ENCODE peak calls at places on chromosomes 1 and 21, in seven cellular contexts. Z is spleen, E is GM12865, S is right atrium auricular region, R is body of pancreas, U is heart left ventricle, X is H7. L is an unnamed sample.

GRCh38 chr1:87718241-87718950 is 389.7 kb downstream of the LMO4 start:
- DNase-seq in Z (no peak), E (no peak), S (no peak), R (no peak), U (no peak), X (no peak), L (no peak)

GRCh38 chr1:169586395-169587255 is at the start of gene F5:
- DNase-seq in Z (peak), E (peak), S (peak), R (peak), U (peak), X (peak), L (peak)

GRCh38 chr1:18575620-18576019 is 55.0 kb upstream of the PAX7 start:
- DNase-seq in Z (no peak), E (peak), S (peak), R (peak), U (no peak), X (peak), L (no peak)

GRCh38 chr1:52678961-52679897 is 18.9 kb downstream of the COA7 start:
- DNase-seq in Z (no peak), E (no peak), S (no peak), R (no peak), U (no peak), X (no peak), L (no peak)

GRCh38 chr1:3052501-3052900 is 16.5 kb upstream of the PRDM16 start:
- DNase-seq in Z (no peak), E (no peak), S (no peak), R (no peak), U (peak), X (peak), L (no peak)

GRCh38 chr1:5509664-5510452 is 482.4 kb downstream of the NPHP4 start:
- DNase-seq in Z (peak), E (peak), S (no peak), R (peak), U (peak), X (peak), L (peak)

GRCh38 chr1:184769241-184769640 is 14.6 kb upstream of the EDEM3 start:
- DNase-seq in Z (no peak), E (no peak), S (no peak), R (no peak), U (no peak), X (no peak), L (no peak)

GRCh38 chr1:86596891-86597290 is 50.0 kb downstream of the CLCA4 start:
- DNase-seq in Z (no peak), E (no peak), S (no peak), R (no peak), U (no peak), X (no peak), L (no peak)

GRCh38 chr1:117572546-117572945 is 33.3 kb upstream of the TENT5C start:
- DNase-seq in Z (peak), E (no peak), S (no peak), R (no peak), U (peak), X (no peak), L (no peak)

GRCh38 chr21:45556645-45557601 is 14.7 kb upstream of the SLC19A1 start:
- DNase-seq in Z (peak), E (no peak), S (no peak), R (peak), U (no peak), X (peak), L (no peak)

GRCh38 chr1:47434051-47434842 is 3.6 kb upstream of the FOXD2 start:
- DNase-seq in Z (no peak), E (no peak), S (peak), R (peak), U (peak), X (peak), L (no peak)

GRCh38 chr1:211259596-211260126 is 495 bp downstream of the RCOR3 start:
- DNase-seq in Z (no peak), E (no peak), S (no peak), R (peak), U (peak), X (peak), L (peak)

GRCh38 chr1:8040586-8040985 is 14.5 kb upstream of the ERRFI1 start:
- DNase-seq in Z (no peak), E (no peak), S (peak), R (peak), U (peak), X (no peak), L (no peak)

GRCh38 chr1:231629132-231629531 is 2.5 kb downstream of the DISC1 start:
- DNase-seq in Z (no peak), E (no peak), S (peak), R (no peak), U (peak), X (no peak), L (no peak)

GRCh38 chr1:8303876-8304275 is 14.0 kb upstream of the SLC45A1 start:
- DNase-seq in Z (no peak), E (no peak), S (no peak), R (no peak), U (no peak), X (no peak), L (no peak)

GRCh38 chr1:113987259-113987658 is 8.0 kb downstream of the OLFML3 start:
- DNase-seq in Z (no peak), E (no peak), S (no peak), R (no peak), U (no peak), X (no peak), L (no peak)

GRCh38 chr1:56626546-56626945 is 18.6 kb upstream of the PRKAA2 start:
- DNase-seq in Z (no peak), E (no peak), S (no peak), R (no peak), U (no peak), X (no peak), L (no peak)

GRCh38 chr1:108049083-108049819 is 84.3 kb upstream of the VAV3 start:
- DNase-seq in Z (peak), E (peak), S (no peak), R (no peak), U (peak), X (no peak), L (peak)

GRCh38 chr1:236568285-236568894 is 35.9 kb downstream of the HEATR1 start:
- DNase-seq in Z (no peak), E (no peak), S (no peak), R (no peak), U (no peak), X (no peak), L (no peak)

GRCh38 chr21:28867401-28867800 is 125.3 kb downstream of the LTN1 start:
- DNase-seq in Z (no peak), E (no peak), S (no peak), R (no peak), U (no peak), X (no peak), L (no peak)

GRCh38 chr1:202069670-202070069 is 53.0 kb upstream of the GPR37L1 start:
- DNase-seq in Z (no peak), E (no peak), S (no peak), R (peak), U (no peak), X (no peak), L (no peak)

GRCh38 chr1:118075116-118075515 is 109.9 kb downstream of the SPAG17 start:
- DNase-seq in Z (no peak), E (no peak), S (no peak), R (no peak), U (no peak), X (no peak), L (no peak)

GRCh38 chr1:202571719-202572339 is 138.4 kb downstream of the SYT2 start:
- DNase-seq in Z (no peak), E (peak), S (no peak), R (no peak), U (no peak), X (no peak), L (peak)

GRCh38 chr21:34351786-34352241 is 12.0 kb upstream of the KCNE2 start:
- DNase-seq in Z (no peak), E (peak), S (no peak), R (peak), U (peak), X (peak), L (peak)

GRCh38 chr1:43082701-43083100 is 89.4 kb downstream of the EBNA1BP2 start:
- DNase-seq in Z (no peak), E (no peak), S (no peak), R (no peak), U (no peak), X (no peak), L (no peak)

GRCh38 chr1:161736332-161736969 is 13.1 kb upstream of the DUSP12 start:
- DNase-seq in Z (no peak), E (peak), S (no peak), R (no peak), U (no peak), X (no peak), L (no peak)

GRCh38 chr1:28966617-28967016 is 52.2 kb downstream of the EPB41 start:
- DNase-seq in Z (no peak), E (no peak), S (no peak), R (no peak), U (no peak), X (no peak), L (no peak)

GRCh38 chr21:37071561-37072238 is 1.2 kb downstream of the PIGP start:
- DNase-seq in Z (no peak), E (peak), S (peak), R (peak), U (peak), X (peak), L (no peak)

GRCh38 chr1:16152521-16153087 is 3.3 kb downstream of the EPHA2 start:
- DNase-seq in Z (no peak), E (no peak), S (no peak), R (no peak), U (peak), X (peak), L (no peak)

GRCh38 chr1:46802081-46802480 is 3.2 kb downstream of the CYP4B1 start:
- DNase-seq in Z (no peak), E (no peak), S (no peak), R (no peak), U (no peak), X (no peak), L (no peak)

GRCh38 chr1:167762061-167762746 is 40.4 kb downstream of the MPZL1 start:
- DNase-seq in Z (no peak), E (no peak), S (no peak), R (no peak), U (no peak), X (no peak), L (peak)

GRCh38 chr21:18954415-18954972 is 550.9 kb upstream of the TMPRSS15 start:
- DNase-seq in Z (no peak), E (no peak), S (no peak), R (no peak), U (no peak), X (no peak), L (no peak)

GRCh38 chr1:197674286-197674685 is 101.0 kb downstream of the DENND1B start:
- DNase-seq in Z (no peak), E (no peak), S (no peak), R (no peak), U (no peak), X (peak), L (no peak)

GRCh38 chr1:201530741-201531521 is 8.0 kb upstream of the NAV1 start:
- DNase-seq in Z (no peak), E (peak), S (peak), R (peak), U (peak), X (peak), L (no peak)

GRCh38 chr1:238457610-238458009 is 566.9 kb upstream of the ZP4 start:
- DNase-seq in Z (no peak), E (no peak), S (no peak), R (no peak), U (no peak), X (no peak), L (no peak)

GRCh38 chr1:63912643-63913042 is 138.8 kb downstream of the ROR1 start:
- DNase-seq in Z (no peak), E (no peak), S (no peak), R (no peak), U (no peak), X (no peak), L (no peak)

GRCh38 chr1:175889044-175889443 is 145.6 kb upstream of the TNR start:
- DNase-seq in Z (no peak), E (no peak), S (no peak), R (no peak), U (no peak), X (no peak), L (no peak)

GRCh38 chr1:156750932-156751723 is at the start of gene HDGF:
- DNase-seq in Z (peak), E (peak), S (no peak), R (peak), U (peak), X (peak), L (no peak)

DNA sequence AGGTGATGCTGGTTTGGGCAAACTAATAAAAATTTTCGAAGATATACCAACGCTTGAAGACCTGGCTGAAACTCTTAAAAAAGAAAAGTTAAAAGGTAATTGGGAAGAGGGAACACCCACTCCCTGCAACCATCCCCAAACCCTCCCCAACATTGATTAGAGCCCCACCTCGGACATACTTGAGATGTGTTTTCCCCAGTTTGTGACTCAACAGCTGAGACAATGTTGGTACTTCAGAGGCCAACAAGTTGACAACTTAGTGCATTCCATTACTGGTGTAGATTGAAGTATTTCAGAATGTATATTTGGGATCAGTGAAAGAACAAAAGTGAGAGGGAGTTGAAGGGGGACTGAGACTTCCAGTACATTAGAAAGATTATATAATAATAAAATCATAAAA is 5.1 kb downstream of the IFI16 start:
- DNase-seq in Z (no peak), E (no peak), S (no peak), R (no peak), U (no peak), X (no peak), L (no peak)
- H3K4me3 ChIP-seq in Z (peak), E (peak), S (no peak), R (no peak), U (no peak), X (no peak), L (no peak)

GRCh38 chr1:61442456-61443013 is 282.4 kb downstream of the TM2D1 start:
- DNase-seq in Z (no peak), E (no peak), S (no peak), R (no peak), U (peak), X (no peak), L (no peak)

GRCh38 chr1:61444277-61444676 is 280.7 kb downstream of the TM2D1 start:
- DNase-seq in Z (no peak), E (no peak), S (no peak), R (no peak), U (no peak), X (no peak), L (no peak)

GRCh38 chr1:61446531-61446991 is 278.4 kb downstream of the TM2D1 start:
- DNase-seq in Z (no peak), E (no peak), S (no peak), R (no peak), U (no peak), X (no peak), L (no peak)

GRCh38 chr1:61445269-61445825 is 279.6 kb downstream of the TM2D1 start:
- DNase-seq in Z (no peak), E (no peak), S (no peak), R (no peak), U (no peak), X (no peak), L (no peak)

DNA sequence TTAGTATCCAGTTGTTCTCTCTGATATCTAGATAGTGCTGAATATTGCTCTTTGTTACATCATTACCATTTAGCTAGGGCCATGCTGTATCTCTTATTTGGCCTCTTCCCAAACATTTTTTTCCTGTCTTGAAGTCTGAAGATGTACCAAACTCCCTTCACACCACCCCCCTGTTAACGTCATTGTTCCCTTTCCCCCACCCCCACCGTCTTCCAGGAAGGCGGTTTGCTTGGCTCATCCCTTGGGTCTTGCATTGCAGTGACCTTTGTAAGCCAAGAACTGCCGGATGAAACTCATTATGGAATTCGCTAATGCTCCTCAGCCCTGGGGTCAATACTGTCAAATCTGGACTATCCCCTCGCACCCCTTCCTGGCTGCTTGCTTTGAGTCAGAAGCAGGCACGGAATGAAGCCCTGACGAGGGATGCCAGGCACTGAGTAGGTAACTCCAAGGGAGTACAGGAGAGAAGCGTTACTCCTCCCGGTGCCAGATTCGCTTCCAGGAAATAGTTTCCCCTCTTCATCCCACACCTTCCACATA is 283.1 kb downstream of the TM2D1 start:
- DNase-seq in Z (no peak), E (no peak), S (peak), R (no peak), U (peak), X (no peak), L (no peak)
- H3K4me3 ChIP-seq in Z (no peak), E (no peak), S (no peak), R (no peak), U (no peak), X (no peak), L (no peak)

GRCh38 chr1:6800728-6801127 is 15.5 kb downstream of the CAMTA1 start:
- DNase-seq in Z (no peak), E (no peak), S (no peak), R (no peak), U (no peak), X (no peak), L (no peak)
- H3K4me3 ChIP-seq in Z (no peak), E (no peak), S (no peak), R (no peak), U (no peak), X (no peak), L (no peak)

GRCh38 chr1:247444571-247444970 is 13.3 kb downstream of the OR2B11 start:
- DNase-seq in Z (no peak), E (no peak), S (no peak), R (no peak), U (no peak), X (no peak), L (no peak)

GRCh38 chr1:247445775-247446364 is 12.0 kb downstream of the OR2B11 start:
- DNase-seq in Z (peak), E (no peak), S (no peak), R (no peak), U (peak), X (no peak), L (no peak)

GRCh38 chr1:247448107-247448778 is 9.7 kb downstream of the OR2B11 start:
- DNase-seq in Z (peak), E (peak), S (no peak), R (peak), U (peak), X (peak), L (no peak)

GRCh38 chr1:247443641-247444040 is 14.3 kb downstream of the OR2B11 start:
- DNase-seq in Z (no peak), E (no peak), S (no peak), R (no peak), U (no peak), X (no peak), L (no peak)

GRCh38 chr1:247447162-247447909 is 10.6 kb downstream of the OR2B11 start:
- DNase-seq in Z (no peak), E (no peak), S (no peak), R (no peak), U (no peak), X (no peak), L (no peak)
- H3K4me3 ChIP-seq in Z (peak), E (no peak), S (no peak), R (no peak), U (peak), X (no peak), L (no peak)

GRCh38 chr1:27633298-27633610 is 1.7 kb downstream of the FGR start:
- DNase-seq in Z (peak), E (no peak), S (no peak), R (no peak), U (no peak), X (no peak), L (no peak)

GRCh38 chr1:27634982-27635362 is at the start of gene FGR:
- DNase-seq in Z (peak), E (no peak), S (no peak), R (no peak), U (peak), X (peak), L (no peak)

GRCh38 chr1:27635410-27636142 is 591 bp upstream of the FGR start:
- DNase-seq in Z (peak), E (no peak), S (no peak), R (no peak), U (no peak), X (no peak), L (no peak)

GRCh38 chr1:27633640-27634165 is 1.3 kb downstream of the FGR start:
- DNase-seq in Z (peak), E (no peak), S (no peak), R (no peak), U (no peak), X (no peak), L (no peak)

DNA sequence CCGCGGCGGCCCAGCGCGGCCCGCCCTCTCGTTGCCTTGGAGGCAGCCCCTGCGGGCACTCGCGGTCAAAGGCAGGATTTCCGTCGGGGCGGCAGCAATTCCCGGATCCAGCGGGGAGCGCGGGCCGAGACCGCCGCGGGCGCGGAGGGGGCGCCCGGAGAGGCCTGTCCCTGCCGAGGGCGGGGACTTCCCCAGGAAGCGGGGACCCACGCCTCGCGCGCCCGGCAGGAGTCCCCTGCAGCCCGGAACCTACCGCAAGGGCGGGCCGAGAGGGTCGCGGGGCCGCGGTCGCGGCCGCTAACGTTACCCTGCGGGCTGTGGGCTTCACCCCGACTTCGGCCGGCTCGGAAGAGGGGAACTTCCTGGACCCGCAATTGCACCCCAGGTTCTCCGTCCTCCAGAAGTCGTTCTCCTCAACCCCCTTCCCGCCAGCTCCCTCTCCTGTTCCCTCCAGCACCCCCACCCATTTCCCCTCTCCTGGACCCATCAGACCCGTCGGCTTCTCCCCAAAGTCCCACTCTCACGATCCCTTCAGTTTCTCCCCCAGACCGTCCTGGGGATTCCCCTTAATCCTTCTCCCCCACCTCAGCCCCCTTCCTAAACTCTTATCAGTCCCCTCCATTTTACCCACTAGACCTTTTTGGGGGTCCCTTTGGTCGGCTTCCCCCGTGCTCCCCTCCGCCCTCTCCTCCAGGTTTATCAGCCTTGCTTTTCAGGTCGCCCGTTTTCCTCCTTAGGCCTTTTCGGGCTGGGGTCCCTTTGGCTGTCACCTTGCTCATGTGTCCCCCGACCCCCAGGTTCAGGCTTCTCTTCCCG is 611 bp downstream of the FGR start:
- DNase-seq in Z (peak), E (peak), S (no peak), R (peak), U (peak), X (peak), L (no peak)
- H3K4me3 ChIP-seq in Z (peak), E (peak), S (peak), R (no peak), U (peak), X (peak), L (peak)

L was measured in Jurkat, Clone E6-1.